ENCODE peak calls at places on chromosomes 4 and X, in five cellular contexts. I, B, F, T and O are unnamed samples.
A peak's percentile ranks its signal among the peaks of the same experiment; 100 is the strongest.

GRCh38 chr4:113979157-113979972 is at the start of gene ARSJ:
- DNase-seq in T (no peak), F (peak; percentile 73), B (no peak), I (peak; percentile 80), O (no peak)

GRCh38 chr4:95547708-95548471 is 883 bp downstream of the UNC5C start:
- DNase-seq in B (no peak), F (no peak), I (peak; percentile 71), T (no peak), O (no peak)

GRCh38 chr4:181939199-181939945 is 303.8 kb upstream of the TENM3 start:
- DNase-seq in F (no peak), T (no peak), B (no peak), I (no peak), O (no peak)

GRCh38 chr4:78131403-78131802 is 74.3 kb downstream of the FRAS1 start:
- DNase-seq in I (no peak), T (no peak), B (no peak), F (no peak), O (no peak)

GRCh38 chr4:147879676-147880075 is 147.8 kb downstream of the ARHGAP10 start:
- DNase-seq in F (no peak), I (no peak), T (no peak), B (no peak), O (no peak)

GRCh38 chr4:101417046-101417445 is 69.7 kb upstream of the PPP3CA start:
- DNase-seq in I (no peak), F (no peak), T (no peak), B (no peak), O (no peak)

GRCh38 chr4:14023036-14023435 is 395.5 kb upstream of the BOD1L1 start:
- DNase-seq in F (no peak), B (no peak), I (no peak), T (no peak), O (no peak)

GRCh38 chr4:16222957-16223527 is 3.2 kb downstream of the TAPT1 start:
- DNase-seq in B (peak; percentile 77), F (no peak), I (no peak), T (no peak), O (no peak)

GRCh38 chr4:42995343-42995944 is 102.9 kb downstream of the GRXCR1 start:
- DNase-seq in B (peak; percentile 12), F (no peak), T (no peak), I (no peak), O (no peak)

GRCh38 chr4:11428161-11428700 is 463 bp downstream of the HS3ST1 start:
- DNase-seq in F (peak; percentile 79), I (no peak), B (no peak), T (no peak), O (no peak)

GRCh38 chr4:15164571-15164970 is 162.3 kb downstream of the CPEB2 start:
- DNase-seq in F (no peak), I (no peak), B (no peak), T (no peak), O (no peak)

GRCh38 chr4:170657761-170658160 is 568.0 kb upstream of the AADAT start:
- DNase-seq in I (no peak), T (no peak), F (no peak), B (no peak), O (no peak)

GRCh38 chrX:153875391-153876111 is 10.4 kb downstream of the L1CAM start:
- DNase-seq in T (peak; percentile 63), I (peak; percentile 65), B (no peak), F (peak; percentile 88), O (peak; percentile 70)

GRCh38 chrX:48957477-48957826 is at the start of gene OTUD5:
- DNase-seq in I (peak; percentile 79), B (peak; percentile 39), F (peak; percentile 93), T (peak; percentile 73), O (no peak)

GRCh38 chrX:140034916-140035315 is 69.6 kb upstream of the CXorf66 start:
- DNase-seq in B (no peak), I (no peak), F (no peak), T (no peak), O (no peak)

GRCh38 chrX:49001521-49002090 is 458 bp downstream of the GRIPAP1 start:
- DNase-seq in B (peak; percentile 1), I (no peak), F (peak; percentile 80), T (peak; percentile 61), O (peak; percentile 60)

GRCh38 chr4:173347467-173347866 is 13.3 kb upstream of the HMGB2 start:
- DNase-seq in I (no peak), T (no peak), F (no peak), B (no peak), O (no peak)

GRCh38 chr4:54064317-54065275 is at the start of gene CHIC2:
- DNase-seq in F (peak; percentile 100), B (peak; percentile 85), I (peak; percentile 97), T (peak; percentile 95), O (peak; percentile 97)

GRCh38 chrX:74465424-74465823 is 44.1 kb downstream of the SLC16A2 start:
- DNase-seq in B (no peak), T (no peak), F (no peak), I (no peak), O (no peak)

GRCh38 chr4:160481696-160482330 is 1378.9 kb downstream of the RAPGEF2 start:
- DNase-seq in T (no peak), I (no peak), B (no peak), F (peak; percentile 70), O (no peak)

GRCh38 chr4:81084624-81085023 is 54.1 kb downstream of the BMP3 start:
- DNase-seq in T (no peak), B (no peak), F (no peak), I (no peak), O (no peak)

GRCh38 chr4:177879851-177880250 is 437.6 kb upstream of the AGA start:
- DNase-seq in I (no peak), B (no peak), F (no peak), T (no peak), O (no peak)

GRCh38 chr4:2289311-2289954 is 27.5 kb upstream of the MXD4 start:
- DNase-seq in I (no peak), B (no peak), T (no peak), F (peak; percentile 73), O (no peak)

GRCh38 chrX:43735957-43736356 is 79.9 kb downstream of the MAOA start:
- DNase-seq in F (no peak), T (no peak), B (no peak), I (no peak), O (no peak)

GRCh38 chr4:78650106-78651021 is 98.8 kb downstream of the ANXA3 start:
- DNase-seq in B (no peak), T (no peak), I (no peak), F (no peak), O (no peak)

GRCh38 chrX:35622021-35622420 is 176.1 kb upstream of the MAGEB16 start:
- DNase-seq in B (no peak), T (no peak), F (no peak), I (no peak), O (no peak)

GRCh38 chr4:121711263-121712000 is 14.7 kb upstream of the ANXA5 start:
- DNase-seq in B (peak; percentile 70), I (peak; percentile 92), F (peak; percentile 78), T (no peak), O (peak; percentile 12)

GRCh38 chr4:153755186-153755585 is 4.6 kb downstream of the RNF175 start:
- DNase-seq in I (no peak), F (no peak), B (no peak), T (no peak), O (peak; percentile 57)

GRCh38 chr4:159341486-159341885 is 238.6 kb downstream of the RAPGEF2 start:
- DNase-seq in I (no peak), B (peak; percentile 69), F (no peak), T (no peak), O (no peak)

DNA sequence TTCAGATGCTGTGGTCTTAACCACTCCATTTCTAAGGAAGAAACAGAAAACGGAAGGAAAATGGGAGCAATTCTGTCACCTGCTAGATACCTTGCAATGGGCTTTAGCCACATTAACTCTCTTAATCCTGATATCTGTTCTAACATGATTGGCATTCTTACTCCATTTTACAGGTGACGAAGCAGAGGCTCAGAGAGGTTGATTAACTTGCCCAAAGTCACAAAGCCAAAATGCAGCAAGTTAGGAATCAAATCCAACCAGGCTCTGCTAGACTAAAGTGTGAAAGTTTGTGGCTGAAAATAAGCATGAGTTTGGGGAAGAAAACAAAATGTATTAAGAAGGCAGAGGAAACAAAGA is 196.9 kb downstream of the MAML3 start:
- DNase-seq in T (no peak), I (no peak), F (no peak), B (no peak), O (no peak)
- H3K4me3 ChIP-seq in T (no peak overlapping the region), I (no peak overlapping the region), F (no peak overlapping the region), B (no peak overlapping the region), O (no peak overlapping the region)

GRCh38 chrX:13690836-13691235 is 1.9 kb downstream of the RAB9A start:
- DNase-seq in F (no peak), I (no peak), B (no peak), T (no peak), O (peak; percentile 12)

GRCh38 chrX:13688772-13689518 is at the start of gene RAB9A:
- DNase-seq in F (peak; percentile 94), B (peak; percentile 33), I (peak; percentile 92), T (peak; percentile 80), O (peak; percentile 76)

GRCh38 chrX:13687203-13687602 is 1.7 kb upstream of the RAB9A start:
- DNase-seq in T (no peak), F (no peak), I (no peak), B (no peak), O (no peak)

GRCh38 chrX:13689519-13690211 is 737 bp downstream of the RAB9A start:
- DNase-seq in T (no peak), B (no peak), I (no peak), F (no peak), O (no peak)

GRCh38 chrX:13688384-13688771 is 550 bp upstream of the RAB9A start:
- DNase-seq in I (no peak), F (no peak), B (no peak), T (no peak), O (no peak)
- H3K4me1 ChIP-seq in I (peaks cover 30% of the 10 kb centered on the region), F (peaks cover 40% of the 10 kb centered on the region), B (peaks cover 30% of the 10 kb centered on the region), T (peaks cover 28% of the 10 kb centered on the region), O (peaks cover 13% of the 10 kb centered on the region)

GRCh38 chr4:87527446-87528240 is 1.5 kb downstream of the SPARCL1 start:
- DNase-seq in F (no peak), B (no peak), T (no peak), I (no peak), O (no peak)

GRCh38 chr4:87530868-87531267 is 1.7 kb upstream of the SPARCL1 start:
- DNase-seq in B (no peak), I (peak; percentile 86), F (no peak), T (no peak), O (no peak)

GRCh38 chr4:87525636-87526035 is 3.5 kb downstream of the SPARCL1 start:
- DNase-seq in F (no peak), T (no peak), I (no peak), B (no peak), O (no peak)

GRCh38 chr4:87532109-87532508 is 2.9 kb upstream of the SPARCL1 start:
- DNase-seq in I (no peak), B (no peak), F (no peak), T (no peak), O (no peak)

GRCh38 chr4:87529187-87529586 is at the start of gene SPARCL1:
- DNase-seq in I (no peak), B (no peak), T (no peak), F (no peak), O (no peak)
- H3K27ac ChIP-seq in I (peak within 1 kb of the TSS; percentile 90), B (no peak within 1 kb of the TSS), T (no peak within 1 kb of the TSS), F (peak within 1 kb of the TSS; percentile 69), O (no peak within 1 kb of the TSS)

DNA sequence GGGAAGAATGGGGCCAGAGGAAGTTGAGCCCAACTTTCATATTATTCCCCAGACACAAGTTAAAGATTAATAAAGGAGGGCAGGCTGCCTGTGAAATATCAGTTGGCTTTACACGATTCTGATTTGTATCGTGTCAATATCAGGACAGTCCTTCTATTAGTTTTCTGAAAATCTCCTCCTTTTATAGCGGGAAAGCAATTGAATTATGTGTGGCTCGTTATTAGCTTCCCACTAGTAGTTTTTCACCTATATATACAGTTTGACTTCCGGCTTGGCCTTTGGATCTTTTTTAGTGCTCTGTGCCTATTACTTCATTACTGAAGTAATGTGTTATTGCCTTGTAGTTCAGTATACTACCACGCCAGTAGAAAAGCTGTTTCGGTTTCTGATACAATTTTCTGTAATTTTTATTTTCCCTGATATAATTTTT is 1.8 kb downstream of the PDLIM5 start:
- DNase-seq in F (no peak), T (no peak), I (no peak), B (peak; percentile 58), O (no peak)
- H3K4me3 ChIP-seq in F (peak overlapping the region; percentile 96), T (no peak overlapping the region), I (peak overlapping the region; percentile 80), B (peak overlapping the region; percentile 96), O (no peak overlapping the region)